ENCODE peak calls at places on chromosomes 13 and 19, in nine cellular contexts. O is upper lobe of right lung, S is lower leg skin, B is cardiac muscle cell, Y is PC-9, R is body of pancreas, U is A549, T is choroid plexus epithelial cell, W is mammary epithelial cell. L is an unnamed sample.

GRCh38 chr13:41268764-41269163 is 5.4 kb upstream of the MTRF1 start:
- DNase-seq in O (no peak), S (no peak), B (peak; percentile 14), Y (no peak), R (no peak), U (peak; percentile 56), T (peak; percentile 24), W (peak; percentile 33), L (no peak)

GRCh38 chr13:34863360-34864135 is 78.5 kb upstream of the NBEA start:
- DNase-seq in O (no peak), S (no peak), B (peak; percentile 67), Y (peak; percentile 98), R (no peak), U (peak; percentile 75), T (peak; percentile 86), W (peak; percentile 88), L (peak; percentile 76)

GRCh38 chr19:32349724-32350475 is 4.5 kb downstream of the ZNF507 start:
- DNase-seq in O (no peak), S (no peak), B (no peak), Y (peak; percentile 60), R (no peak), U (no peak), T (no peak), W (no peak), L (no peak)

GRCh38 chr19:30363073-30363472 is 9.1 kb upstream of the ZNF536 start:
- DNase-seq in O (no peak), S (peak; percentile 74), B (no peak), Y (no peak), R (no peak), U (no peak), T (no peak), W (no peak), L (no peak)

GRCh38 chr19:51114087-51114714 is 6.0 kb upstream of the CTU1 start:
- DNase-seq in O (no peak), S (no peak), B (no peak), Y (no peak), R (no peak), U (no peak), T (no peak), W (no peak), L (no peak)

GRCh38 chr13:77022341-77022740 is 4.6 kb downstream of the FBXL3 start:
- DNase-seq in O (no peak), S (no peak), B (peak; percentile 54), Y (no peak), R (no peak), U (no peak), T (peak; percentile 90), W (no peak), L (no peak)

GRCh38 chr13:98143157-98143553 is 261 bp downstream of the FARP1 start:
- DNase-seq in O (peak; percentile 85), S (no peak), B (no peak), Y (no peak), R (no peak), U (no peak), T (no peak), W (no peak), L (no peak)

GRCh38 chr19:17404621-17405249 is 695 bp downstream of the BST2 start:
- DNase-seq in O (no peak), S (no peak), B (no peak), Y (no peak), R (no peak), U (no peak), T (no peak), W (no peak), L (no peak)

GRCh38 chr19:7904074-7905020 is 670 bp downstream of the MAP2K7 start:
- DNase-seq in O (peak; percentile 85), S (no peak), B (no peak), Y (no peak), R (peak; percentile 60), U (no peak), T (no peak), W (no peak), L (no peak)

GRCh38 chr19:52735734-52736133 is 890 bp upstream of the ZNF611 start:
- DNase-seq in O (peak; percentile 85), S (peak; percentile 87), B (peak; percentile 50), Y (no peak), R (peak; percentile 47), U (no peak), T (peak; percentile 75), W (peak; percentile 79), L (no peak)

GRCh38 chr19:40691421-40692211 is 1.2 kb upstream of the NUMBL start:
- DNase-seq in O (no peak), S (no peak), B (no peak), Y (no peak), R (peak; percentile 24), U (peak; percentile 49), T (no peak), W (no peak), L (no peak)

GRCh38 chr13:22758245-22758644 is 422.5 kb upstream of the SGCG start:
- DNase-seq in O (no peak), S (no peak), B (no peak), Y (no peak), R (no peak), U (no peak), T (no peak), W (no peak), L (no peak)

GRCh38 chr19:58474291-58474996 is 1.7 kb upstream of the ZNF446 start:
- DNase-seq in O (no peak), S (no peak), B (peak; percentile 39), Y (no peak), R (no peak), U (no peak), T (peak; percentile 93), W (no peak), L (no peak)

GRCh38 chr19:366205-366783 is 21.7 kb upstream of the MIER2 start:
- DNase-seq in O (no peak), S (no peak), B (no peak), Y (no peak), R (no peak), U (no peak), T (no peak), W (no peak), L (no peak)

GRCh38 chr19:51427220-51427619 is 9.8 kb upstream of the SIGLEC10 start:
- DNase-seq in O (no peak), S (peak; percentile 80), B (no peak), Y (no peak), R (no peak), U (no peak), T (no peak), W (no peak), L (no peak)

GRCh38 chr19:54100560-54100959 is at the start of gene OSCAR:
- DNase-seq in O (peak; percentile 72), S (no peak), B (peak; percentile 10), Y (no peak), R (no peak), U (no peak), T (no peak), W (no peak), L (no peak)

GRCh38 chr19:53772943-53773342 is 51.2 kb downstream of the NLRP12 start:
- DNase-seq in O (no peak), S (no peak), B (peak; percentile 68), Y (peak; percentile 62), R (peak; percentile 52), U (peak; percentile 79), T (peak; percentile 79), W (peak; percentile 38), L (peak; percentile 15)

GRCh38 chr13:102648046-102648445 is 46.8 kb downstream of the METTL21C start:
- DNase-seq in O (no peak), S (no peak), B (no peak), Y (no peak), R (no peak), U (no peak), T (no peak), W (peak; percentile 5), L (no peak)

GRCh38 chr13:92221916-92222315 is 823.5 kb downstream of the GPC5 start:
- DNase-seq in O (no peak), S (no peak), B (no peak), Y (no peak), R (no peak), U (no peak), T (peak; percentile 32), W (no peak), L (no peak)

GRCh38 chr13:67204731-67205130 is 25.4 kb downstream of the PCDH9 start:
- DNase-seq in O (no peak), S (no peak), B (peak; percentile 51), Y (no peak), R (no peak), U (no peak), T (peak; percentile 52), W (no peak), L (no peak)

GRCh38 chr13:21012211-21012610 is 49.2 kb downstream of the LATS2 start:
- DNase-seq in O (no peak), S (peak; percentile 7), B (no peak), Y (no peak), R (no peak), U (no peak), T (peak; percentile 43), W (no peak), L (no peak)

GRCh38 chr13:84455143-84455905 is 573.0 kb upstream of the SLITRK1 start:
- DNase-seq in O (no peak), S (no peak), B (no peak), Y (no peak), R (no peak), U (no peak), T (no peak), W (no peak), L (no peak)
- TF ChIP-seq CTCF in O (no peak), S (no peak), B (peak; percentile 8), Y (no peak), R (peak; percentile 32), U (no peak), T (peak; percentile 8), W (no peak), L (no peak)

DNA sequence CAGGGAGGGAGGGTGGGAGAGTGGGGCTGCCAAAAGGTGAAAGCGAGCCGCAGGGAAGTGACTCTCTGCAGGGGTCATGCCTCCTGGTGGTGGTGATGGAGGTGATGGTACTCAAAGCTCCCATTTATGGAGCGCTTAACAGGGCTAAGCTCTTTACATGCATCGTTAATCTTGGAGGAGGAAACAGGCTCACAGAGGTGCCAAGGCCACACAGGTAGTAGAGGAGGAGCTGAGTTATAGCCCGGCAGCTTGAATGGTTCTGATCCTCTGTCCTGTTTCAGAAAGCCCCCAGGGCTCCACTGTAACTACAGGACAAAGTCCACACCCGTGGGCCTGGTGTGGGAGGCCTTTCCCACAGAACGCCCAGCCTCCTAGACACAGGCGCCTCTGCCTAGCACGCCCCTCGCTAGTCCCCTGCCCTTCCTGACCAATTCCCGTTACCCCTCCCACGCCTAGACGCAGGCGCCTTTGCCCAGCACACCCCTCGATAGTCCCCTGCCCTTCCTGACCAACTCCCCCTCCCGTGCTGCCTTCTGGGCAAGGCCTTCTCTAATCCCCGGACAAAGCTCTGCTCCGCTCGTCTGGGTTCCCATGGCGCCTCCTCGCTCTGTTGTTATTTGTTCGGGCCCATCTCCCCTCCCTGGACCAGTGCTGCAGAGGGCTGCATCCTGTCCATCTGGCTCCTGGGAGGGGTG is 10.8 kb downstream of the PPP1R37 start:
- DNase-seq in O (no peak), S (no peak), B (no peak), Y (no peak), R (no peak), U (no peak), T (no peak), W (no peak), L (no peak)
- TF ChIP-seq CTCF in O (no peak), S (no peak), B (no peak), Y (no peak), R (no peak), U (no peak), T (peak; percentile 29), W (no peak), L (no peak)

GRCh38 chr13:113835461-113836274 is 28.2 kb downstream of the GAS6 start:
- DNase-seq in O (no peak), S (no peak), B (peak; percentile 32), Y (no peak), R (no peak), U (peak; percentile 48), T (peak; percentile 89), W (no peak), L (peak; percentile 54)
- TF ChIP-seq CTCF in O (no peak), S (no peak), B (no peak), Y (no peak), R (no peak), U (no peak), T (no peak), W (no peak), L (no peak)

GRCh38 chr13:95301135-95301946 is at the start of gene ABCC4:
- DNase-seq in O (peak; percentile 90), S (peak; percentile 89), B (peak; percentile 77), Y (no peak), R (peak; percentile 64), U (peak; percentile 81), T (peak; percentile 59), W (peak; percentile 72), L (no peak)
- TF ChIP-seq CTCF in O (no peak), S (no peak), B (no peak), Y (no peak), R (peak; percentile 30), U (no peak), T (peak; percentile 26), W (no peak), L (no peak)